ENCODE peak calls at places on chromosomes 12 and 14, in eight cellular contexts. One of them, this sample, is unnamed. For H3K4me1, the result is how much of the 10 kb centered on the place peaks cover.

GRCh38 chr12:49662998-49663843 is 39.9 kb downstream of the PRPF40B start:
- DNase-seq in breast epithelium: peak
- DNase-seq in prostate gland: no peak
- DNase-seq in right lobe of liver: peak
- DNase-seq in A549: no peak
- DNase-seq in transverse colon: peak
- DNase-seq in body of pancreas: peak
- DNase-seq in IMR-90: peak
- DNase-seq in this sample: peak

GRCh38 chr12:106135075-106135474 is 3.7 kb downstream of the NUAK1 start:
- DNase-seq in breast epithelium: no peak
- DNase-seq in prostate gland: no peak
- DNase-seq in right lobe of liver: no peak
- DNase-seq in A549: no peak
- DNase-seq in transverse colon: no peak
- DNase-seq in body of pancreas: no peak
- DNase-seq in IMR-90: peak
- DNase-seq in this sample: no peak

GRCh38 chr14:94390372-94391086 is 2.1 kb upstream of the SERPINA1 start:
- DNase-seq in breast epithelium: peak
- DNase-seq in prostate gland: peak
- DNase-seq in right lobe of liver: peak
- DNase-seq in A549: no peak
- DNase-seq in transverse colon: peak
- DNase-seq in body of pancreas: peak
- DNase-seq in IMR-90: no peak
- DNase-seq in this sample: peak

GRCh38 chr12:65415826-65416225 is 137.3 kb downstream of the MSRB3 start:
- DNase-seq in breast epithelium: no peak
- DNase-seq in prostate gland: no peak
- DNase-seq in right lobe of liver: no peak
- DNase-seq in A549: peak
- DNase-seq in transverse colon: no peak
- DNase-seq in body of pancreas: no peak
- DNase-seq in IMR-90: peak
- DNase-seq in this sample: no peak

GRCh38 chr14:59018978-59019377 is 169.5 kb upstream of the DAAM1 start:
- DNase-seq in breast epithelium: no peak
- DNase-seq in prostate gland: no peak
- DNase-seq in right lobe of liver: no peak
- DNase-seq in A549: peak
- DNase-seq in transverse colon: no peak
- DNase-seq in body of pancreas: no peak
- DNase-seq in IMR-90: peak
- DNase-seq in this sample: no peak

GRCh38 chr14:66099451-66099850 is 386.7 kb upstream of the CCDC196 start:
- DNase-seq in breast epithelium: no peak
- DNase-seq in prostate gland: no peak
- DNase-seq in right lobe of liver: no peak
- DNase-seq in A549: no peak
- DNase-seq in transverse colon: no peak
- DNase-seq in body of pancreas: no peak
- DNase-seq in IMR-90: no peak
- DNase-seq in this sample: no peak

GRCh38 chr12:20044304-20044703 is 324.0 kb upstream of the PDE3A start:
- DNase-seq in breast epithelium: no peak
- DNase-seq in prostate gland: no peak
- DNase-seq in right lobe of liver: no peak
- DNase-seq in A549: no peak
- DNase-seq in transverse colon: no peak
- DNase-seq in body of pancreas: no peak
- DNase-seq in IMR-90: no peak
- DNase-seq in this sample: no peak

GRCh38 chr14:84029720-84030119 is 1500.2 kb upstream of the FLRT2 start:
- DNase-seq in breast epithelium: no peak
- DNase-seq in prostate gland: no peak
- DNase-seq in right lobe of liver: no peak
- DNase-seq in A549: no peak
- DNase-seq in transverse colon: no peak
- DNase-seq in body of pancreas: peak
- DNase-seq in IMR-90: no peak
- DNase-seq in this sample: no peak

GRCh38 chr12:49784756-49785409 is 43.3 kb downstream of the NCKAP5L start:
- DNase-seq in breast epithelium: no peak
- DNase-seq in prostate gland: no peak
- DNase-seq in right lobe of liver: no peak
- DNase-seq in A549: peak
- DNase-seq in transverse colon: no peak
- DNase-seq in body of pancreas: no peak
- DNase-seq in IMR-90: peak
- DNase-seq in this sample: no peak

GRCh38 chr14:75050852-75051555 is at the start of gene MLH3:
- DNase-seq in breast epithelium: peak
- DNase-seq in prostate gland: peak
- DNase-seq in right lobe of liver: peak
- DNase-seq in A549: peak
- DNase-seq in transverse colon: peak
- DNase-seq in body of pancreas: peak
- DNase-seq in IMR-90: peak
- DNase-seq in this sample: peak

GRCh38 chr12:6321905-6322304 is 11.4 kb downstream of the PLEKHG6 start:
- DNase-seq in breast epithelium: peak
- DNase-seq in prostate gland: no peak
- DNase-seq in right lobe of liver: peak
- DNase-seq in A549: no peak
- DNase-seq in transverse colon: no peak
- DNase-seq in body of pancreas: no peak
- DNase-seq in IMR-90: no peak
- DNase-seq in this sample: no peak

GRCh38 chr14:21233457-21234076 is 35.7 kb downstream of the HNRNPC start:
- DNase-seq in breast epithelium: no peak
- DNase-seq in prostate gland: no peak
- DNase-seq in right lobe of liver: no peak
- DNase-seq in A549: peak
- DNase-seq in transverse colon: no peak
- DNase-seq in body of pancreas: no peak
- DNase-seq in IMR-90: no peak
- DNase-seq in this sample: no peak

GRCh38 chr14:73457050-73457934 is 1.1 kb downstream of the NUMB start:
- DNase-seq in breast epithelium: no peak
- DNase-seq in prostate gland: peak
- DNase-seq in right lobe of liver: peak
- DNase-seq in A549: peak
- DNase-seq in transverse colon: no peak
- DNase-seq in body of pancreas: peak
- DNase-seq in IMR-90: peak
- DNase-seq in this sample: peak

GRCh38 chr12:30970559-30971202 is 44.1 kb downstream of the TSPAN11 start:
- DNase-seq in breast epithelium: peak
- DNase-seq in prostate gland: peak
- DNase-seq in right lobe of liver: no peak
- DNase-seq in A549: no peak
- DNase-seq in transverse colon: no peak
- DNase-seq in body of pancreas: no peak
- DNase-seq in IMR-90: no peak
- DNase-seq in this sample: no peak

GRCh38 chr12:106605254-106605653 is 22.4 kb downstream of the RFX4 start:
- DNase-seq in breast epithelium: no peak
- DNase-seq in prostate gland: no peak
- DNase-seq in right lobe of liver: no peak
- DNase-seq in A549: no peak
- DNase-seq in transverse colon: no peak
- DNase-seq in body of pancreas: no peak
- DNase-seq in IMR-90: no peak
- DNase-seq in this sample: no peak

GRCh38 chr14:46499521-46499920 is 152.1 kb downstream of the RPL10L start:
- DNase-seq in breast epithelium: no peak
- DNase-seq in prostate gland: no peak
- DNase-seq in right lobe of liver: no peak
- DNase-seq in A549: no peak
- DNase-seq in transverse colon: no peak
- DNase-seq in body of pancreas: no peak
- DNase-seq in IMR-90: no peak
- DNase-seq in this sample: no peak

GRCh38 chr14:46496409-46496808 is 155.2 kb downstream of the RPL10L start:
- DNase-seq in breast epithelium: no peak
- DNase-seq in prostate gland: no peak
- DNase-seq in right lobe of liver: no peak
- DNase-seq in A549: no peak
- DNase-seq in transverse colon: no peak
- DNase-seq in body of pancreas: no peak
- DNase-seq in IMR-90: no peak
- DNase-seq in this sample: no peak
- H3K4me3 ChIP-seq in breast epithelium: no peak
- H3K4me3 ChIP-seq in prostate gland: no peak
- H3K4me3 ChIP-seq in right lobe of liver: no peak
- H3K4me3 ChIP-seq in A549: no peak
- H3K4me3 ChIP-seq in transverse colon: no peak
- H3K4me3 ChIP-seq in body of pancreas: no peak
- H3K4me3 ChIP-seq in IMR-90: no peak
- H3K4me3 ChIP-seq in this sample: no peak

GRCh38 chr12:94459773-94460593 is at the start of gene CEP83:
- DNase-seq in breast epithelium: peak
- DNase-seq in prostate gland: peak
- DNase-seq in right lobe of liver: peak
- DNase-seq in A549: peak
- DNase-seq in transverse colon: peak
- DNase-seq in body of pancreas: peak
- DNase-seq in IMR-90: peak
- DNase-seq in this sample: peak
- TF ChIP-seq POLR2A in breast epithelium: peak
- TF ChIP-seq POLR2A in prostate gland: peak
- TF ChIP-seq POLR2A in right lobe of liver: peak
- TF ChIP-seq POLR2A in A549: peak
- TF ChIP-seq POLR2A in transverse colon: peak
- TF ChIP-seq POLR2A in body of pancreas: peak
- TF ChIP-seq POLR2A in IMR-90: peak
- TF ChIP-seq POLR2A in this sample: peak

DNA sequence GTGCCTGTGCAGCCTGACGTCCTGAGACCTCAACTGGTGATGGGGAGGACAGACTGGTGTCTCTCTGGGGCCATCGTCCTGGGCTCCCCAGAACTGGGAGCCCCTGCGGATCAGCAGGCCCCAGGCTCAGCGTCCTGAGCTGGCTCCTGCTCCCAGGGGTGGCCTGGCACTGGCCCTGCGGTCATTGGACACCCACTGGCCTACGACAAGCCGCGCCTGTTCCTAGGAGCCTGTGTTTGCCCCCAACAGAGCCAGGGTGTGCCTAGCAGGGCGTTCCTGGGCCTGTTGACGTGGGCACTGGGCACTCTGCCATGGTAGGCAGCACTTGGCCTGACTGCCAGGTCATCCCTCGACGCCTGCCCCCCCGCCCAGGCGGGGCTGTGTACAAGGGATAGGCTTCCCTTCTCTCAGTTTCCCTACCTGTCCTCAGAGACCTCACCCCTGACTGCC is 8.4 kb downstream of the ADSS1 start:
- DNase-seq in breast epithelium: no peak
- DNase-seq in prostate gland: no peak
- DNase-seq in right lobe of liver: peak
- DNase-seq in A549: peak
- DNase-seq in transverse colon: peak
- DNase-seq in body of pancreas: peak
- DNase-seq in IMR-90: no peak
- DNase-seq in this sample: peak
- H3K4me1 ChIP-seq in breast epithelium: under half
- H3K4me1 ChIP-seq in prostate gland: under half
- H3K4me1 ChIP-seq in right lobe of liver: under half
- H3K4me1 ChIP-seq in A549: under half
- H3K4me1 ChIP-seq in transverse colon: under half
- H3K4me1 ChIP-seq in body of pancreas: under half
- H3K4me1 ChIP-seq in IMR-90: under half
- H3K4me1 ChIP-seq in this sample: under half

DNA sequence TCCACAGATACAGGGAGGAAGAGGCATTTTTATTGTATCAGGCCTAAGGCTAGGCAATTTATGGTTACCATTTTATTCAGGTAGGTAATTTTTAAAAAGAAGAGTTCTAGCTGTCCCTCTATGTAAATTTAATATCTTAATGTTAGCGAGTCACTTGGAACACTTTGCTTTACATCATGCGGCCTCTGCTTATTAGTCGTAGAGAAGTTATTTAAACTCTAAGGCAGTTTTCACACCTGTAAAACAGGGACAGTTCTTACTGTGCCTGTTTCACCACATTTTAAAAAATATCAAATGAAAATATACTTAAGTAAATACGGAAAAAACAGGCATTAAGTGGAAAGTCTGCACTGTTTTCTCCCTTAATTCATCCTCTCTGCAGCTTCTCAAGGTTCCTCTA is 71.4 kb upstream of the POC1B start:
- DNase-seq in breast epithelium: no peak
- DNase-seq in prostate gland: no peak
- DNase-seq in right lobe of liver: no peak
- DNase-seq in A549: no peak
- DNase-seq in transverse colon: no peak
- DNase-seq in body of pancreas: no peak
- DNase-seq in IMR-90: no peak
- DNase-seq in this sample: no peak
- H3K4me3 ChIP-seq in breast epithelium: no peak
- H3K4me3 ChIP-seq in prostate gland: no peak
- H3K4me3 ChIP-seq in right lobe of liver: no peak
- H3K4me3 ChIP-seq in A549: no peak
- H3K4me3 ChIP-seq in transverse colon: no peak
- H3K4me3 ChIP-seq in body of pancreas: no peak
- H3K4me3 ChIP-seq in IMR-90: no peak
- H3K4me3 ChIP-seq in this sample: no peak

GRCh38 chr12:54412348-54412747 is 6.7 kb downstream of the ITGA5 start:
- DNase-seq in breast epithelium: no peak
- DNase-seq in prostate gland: no peak
- DNase-seq in right lobe of liver: no peak
- DNase-seq in A549: no peak
- DNase-seq in transverse colon: no peak
- DNase-seq in body of pancreas: no peak
- DNase-seq in IMR-90: no peak
- DNase-seq in this sample: no peak
- TF ChIP-seq POLR2A in breast epithelium: no peak
- TF ChIP-seq POLR2A in prostate gland: no peak
- TF ChIP-seq POLR2A in right lobe of liver: no peak
- TF ChIP-seq POLR2A in A549: no peak
- TF ChIP-seq POLR2A in transverse colon: no peak
- TF ChIP-seq POLR2A in body of pancreas: no peak
- TF ChIP-seq POLR2A in IMR-90: no peak
- TF ChIP-seq POLR2A in this sample: no peak

This sample was measured in heart left ventricle.